ENCODE peak calls at places on chromosomes 7 and 10, in nine cellular contexts. One of them, this sample, is unnamed.

GRCh38 chr10:133378251-133379096 is 588 bp upstream of the PAOX start:
- DNase-seq in heart right ventricle: peak
- DNase-seq in CD8-positive, alpha-beta T cell: peak
- DNase-seq in right atrium auricular region: no peak
- DNase-seq in mammary epithelial cell: peak
- DNase-seq in tibial nerve: peak
- DNase-seq in foreskin fibroblast: peak
- DNase-seq in choroid plexus epithelial cell: peak
- DNase-seq in A549: peak
- DNase-seq in this sample: peak

GRCh38 chr10:62632071-62632809 is 172.3 kb upstream of the ADO start:
- DNase-seq in heart right ventricle: peak
- DNase-seq in CD8-positive, alpha-beta T cell: peak
- DNase-seq in right atrium auricular region: peak
- DNase-seq in mammary epithelial cell: no peak
- DNase-seq in tibial nerve: no peak
- DNase-seq in foreskin fibroblast: no peak
- DNase-seq in choroid plexus epithelial cell: no peak
- DNase-seq in A549: no peak
- DNase-seq in this sample: no peak

GRCh38 chr10:72796042-72796441 is 97.5 kb upstream of the OIT3 start:
- DNase-seq in heart right ventricle: no peak
- DNase-seq in CD8-positive, alpha-beta T cell: no peak
- DNase-seq in right atrium auricular region: no peak
- DNase-seq in mammary epithelial cell: no peak
- DNase-seq in tibial nerve: no peak
- DNase-seq in foreskin fibroblast: no peak
- DNase-seq in choroid plexus epithelial cell: peak
- DNase-seq in A549: no peak
- DNase-seq in this sample: peak

GRCh38 chr7:127877951-127878350 is 153.3 kb downstream of the LRRC4 start:
- DNase-seq in heart right ventricle: no peak
- DNase-seq in CD8-positive, alpha-beta T cell: no peak
- DNase-seq in right atrium auricular region: no peak
- DNase-seq in mammary epithelial cell: no peak
- DNase-seq in tibial nerve: no peak
- DNase-seq in foreskin fibroblast: no peak
- DNase-seq in choroid plexus epithelial cell: no peak
- DNase-seq in A549: no peak
- DNase-seq in this sample: no peak

GRCh38 chr10:99328579-99329237 is 448 bp upstream of the CNNM1 start:
- DNase-seq in heart right ventricle: no peak
- DNase-seq in CD8-positive, alpha-beta T cell: no peak
- DNase-seq in right atrium auricular region: no peak
- DNase-seq in mammary epithelial cell: peak
- DNase-seq in tibial nerve: no peak
- DNase-seq in foreskin fibroblast: no peak
- DNase-seq in choroid plexus epithelial cell: no peak
- DNase-seq in A549: peak
- DNase-seq in this sample: no peak

GRCh38 chr10:51014680-51015425 is 59.4 kb upstream of the PRKG1 start:
- DNase-seq in heart right ventricle: no peak
- DNase-seq in CD8-positive, alpha-beta T cell: no peak
- DNase-seq in right atrium auricular region: no peak
- DNase-seq in mammary epithelial cell: no peak
- DNase-seq in tibial nerve: no peak
- DNase-seq in foreskin fibroblast: no peak
- DNase-seq in choroid plexus epithelial cell: peak
- DNase-seq in A549: no peak
- DNase-seq in this sample: peak

GRCh38 chr10:7890802-7891201 is 72.5 kb downstream of the TAF3 start:
- DNase-seq in heart right ventricle: no peak
- DNase-seq in CD8-positive, alpha-beta T cell: no peak
- DNase-seq in right atrium auricular region: no peak
- DNase-seq in mammary epithelial cell: no peak
- DNase-seq in tibial nerve: no peak
- DNase-seq in foreskin fibroblast: no peak
- DNase-seq in choroid plexus epithelial cell: no peak
- DNase-seq in A549: no peak
- DNase-seq in this sample: no peak

GRCh38 chr7:106959753-106960152 is 84.8 kb upstream of the PRKAR2B start:
- DNase-seq in heart right ventricle: no peak
- DNase-seq in CD8-positive, alpha-beta T cell: no peak
- DNase-seq in right atrium auricular region: no peak
- DNase-seq in mammary epithelial cell: no peak
- DNase-seq in tibial nerve: no peak
- DNase-seq in foreskin fibroblast: no peak
- DNase-seq in choroid plexus epithelial cell: no peak
- DNase-seq in A549: peak
- DNase-seq in this sample: no peak

GRCh38 chr7:87926581-87927461 is 7.2 kb upstream of the ADAM22 start:
- DNase-seq in heart right ventricle: no peak
- DNase-seq in CD8-positive, alpha-beta T cell: no peak
- DNase-seq in right atrium auricular region: no peak
- DNase-seq in mammary epithelial cell: peak
- DNase-seq in tibial nerve: no peak
- DNase-seq in foreskin fibroblast: no peak
- DNase-seq in choroid plexus epithelial cell: peak
- DNase-seq in A549: no peak
- DNase-seq in this sample: peak

GRCh38 chr10:117860823-117861222 is 185.9 kb downstream of the RAB11FIP2 start:
- DNase-seq in heart right ventricle: no peak
- DNase-seq in CD8-positive, alpha-beta T cell: no peak
- DNase-seq in right atrium auricular region: no peak
- DNase-seq in mammary epithelial cell: no peak
- DNase-seq in tibial nerve: no peak
- DNase-seq in foreskin fibroblast: peak
- DNase-seq in choroid plexus epithelial cell: peak
- DNase-seq in A549: peak
- DNase-seq in this sample: peak
- TF ChIP-seq CTCF in heart right ventricle: no peak
- TF ChIP-seq CTCF in CD8-positive, alpha-beta T cell: no peak
- TF ChIP-seq CTCF in right atrium auricular region: peak
- TF ChIP-seq CTCF in mammary epithelial cell: peak
- TF ChIP-seq CTCF in tibial nerve: no peak
- TF ChIP-seq CTCF in foreskin fibroblast: peak
- TF ChIP-seq CTCF in choroid plexus epithelial cell: peak
- TF ChIP-seq CTCF in A549: peak
- TF ChIP-seq CTCF in this sample: peak

GRCh38 chr10:22324413-22324812 is 3.5 kb downstream of the BMI1 start:
- DNase-seq in heart right ventricle: no peak
- DNase-seq in CD8-positive, alpha-beta T cell: no peak
- DNase-seq in right atrium auricular region: no peak
- DNase-seq in mammary epithelial cell: no peak
- DNase-seq in tibial nerve: no peak
- DNase-seq in foreskin fibroblast: no peak
- DNase-seq in choroid plexus epithelial cell: no peak
- DNase-seq in A549: no peak
- DNase-seq in this sample: no peak
- H3K4me3 ChIP-seq in heart right ventricle: no peak
- H3K4me3 ChIP-seq in CD8-positive, alpha-beta T cell: peak
- H3K4me3 ChIP-seq in right atrium auricular region: no peak
- H3K4me3 ChIP-seq in mammary epithelial cell: no peak
- H3K4me3 ChIP-seq in tibial nerve: no peak
- H3K4me3 ChIP-seq in foreskin fibroblast: peak
- H3K4me3 ChIP-seq in choroid plexus epithelial cell: no peak
- H3K4me3 ChIP-seq in A549: no peak
- H3K4me3 ChIP-seq in this sample: no peak

GRCh38 chr10:46550076-46550790 is 6.2 kb downstream of the GPRIN2 start:
- DNase-seq in heart right ventricle: peak
- DNase-seq in CD8-positive, alpha-beta T cell: no peak
- DNase-seq in right atrium auricular region: peak
- DNase-seq in mammary epithelial cell: no peak
- DNase-seq in tibial nerve: peak
- DNase-seq in foreskin fibroblast: no peak
- DNase-seq in choroid plexus epithelial cell: no peak
- DNase-seq in A549: no peak
- DNase-seq in this sample: no peak

GRCh38 chr10:46550795-46551700 is 5.4 kb downstream of the GPRIN2 start:
- DNase-seq in heart right ventricle: peak
- DNase-seq in CD8-positive, alpha-beta T cell: peak
- DNase-seq in right atrium auricular region: peak
- DNase-seq in mammary epithelial cell: no peak
- DNase-seq in tibial nerve: no peak
- DNase-seq in foreskin fibroblast: no peak
- DNase-seq in choroid plexus epithelial cell: no peak
- DNase-seq in A549: no peak
- DNase-seq in this sample: no peak

GRCh38 chr10:46547881-46548780 is 8.3 kb downstream of the GPRIN2 start:
- DNase-seq in heart right ventricle: peak
- DNase-seq in CD8-positive, alpha-beta T cell: no peak
- DNase-seq in right atrium auricular region: no peak
- DNase-seq in mammary epithelial cell: no peak
- DNase-seq in tibial nerve: peak
- DNase-seq in foreskin fibroblast: no peak
- DNase-seq in choroid plexus epithelial cell: no peak
- DNase-seq in A549: peak
- DNase-seq in this sample: no peak

GRCh38 chr10:46548781-46549090 is 7.7 kb downstream of the GPRIN2 start:
- DNase-seq in heart right ventricle: peak
- DNase-seq in CD8-positive, alpha-beta T cell: no peak
- DNase-seq in right atrium auricular region: no peak
- DNase-seq in mammary epithelial cell: no peak
- DNase-seq in tibial nerve: no peak
- DNase-seq in foreskin fibroblast: no peak
- DNase-seq in choroid plexus epithelial cell: no peak
- DNase-seq in A549: no peak
- DNase-seq in this sample: no peak

DNA sequence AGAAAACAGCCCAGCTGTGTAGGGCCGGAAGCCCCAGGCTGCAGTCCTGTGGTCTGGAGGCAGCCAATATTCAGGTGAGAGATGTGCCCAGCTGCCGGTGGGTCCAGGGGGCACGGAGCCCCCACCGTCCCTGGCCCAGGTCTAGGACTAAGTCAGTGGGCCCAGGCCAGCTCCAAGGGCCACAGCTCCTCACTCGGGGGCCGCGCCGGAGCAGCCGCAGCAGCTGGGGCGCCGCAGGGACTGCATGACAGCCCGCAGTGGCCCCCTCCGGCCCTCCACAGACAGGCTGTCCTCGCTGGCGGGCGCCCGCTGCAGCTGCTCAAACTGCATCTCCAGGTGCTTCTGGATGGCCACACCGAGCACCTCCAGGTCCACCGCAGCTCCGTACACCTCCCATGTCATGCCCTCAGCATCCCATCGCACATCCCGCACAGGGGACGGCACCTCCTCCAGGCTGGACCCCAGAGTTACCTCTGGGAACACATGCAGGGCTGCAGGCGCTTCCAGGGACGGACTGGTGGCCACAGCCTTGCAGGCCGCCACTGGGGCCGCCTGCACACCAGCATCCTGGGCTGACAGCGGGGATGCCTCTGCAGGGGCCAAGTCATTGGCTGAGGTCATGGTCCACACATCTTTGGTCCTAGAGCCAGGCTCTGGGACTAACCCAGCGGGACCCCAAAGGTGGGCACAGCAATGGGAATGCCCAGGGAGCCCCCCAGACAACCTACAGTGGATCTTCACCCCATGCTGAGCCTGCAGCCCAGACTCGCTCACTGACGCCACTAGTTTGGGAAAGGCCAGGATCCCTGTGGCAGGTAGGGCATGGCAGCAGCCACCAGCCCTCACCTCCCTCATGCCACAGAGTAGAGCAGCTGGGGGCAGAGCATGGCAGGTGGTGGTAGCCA is 7.0 kb downstream of the GPRIN2 start:
- DNase-seq in heart right ventricle: peak
- DNase-seq in CD8-positive, alpha-beta T cell: no peak
- DNase-seq in right atrium auricular region: no peak
- DNase-seq in mammary epithelial cell: no peak
- DNase-seq in tibial nerve: peak
- DNase-seq in foreskin fibroblast: no peak
- DNase-seq in choroid plexus epithelial cell: no peak
- DNase-seq in A549: no peak
- DNase-seq in this sample: no peak
- TF ChIP-seq CTCF in heart right ventricle: no peak
- TF ChIP-seq CTCF in CD8-positive, alpha-beta T cell: no peak
- TF ChIP-seq CTCF in right atrium auricular region: no peak
- TF ChIP-seq CTCF in mammary epithelial cell: no peak
- TF ChIP-seq CTCF in tibial nerve: no peak
- TF ChIP-seq CTCF in foreskin fibroblast: no peak
- TF ChIP-seq CTCF in choroid plexus epithelial cell: no peak
- TF ChIP-seq CTCF in A549: no peak
- TF ChIP-seq CTCF in this sample: no peak

GRCh38 chr10:132036887-132037675 is 28.7 kb upstream of the JAKMIP3 start:
- DNase-seq in heart right ventricle: no peak
- DNase-seq in CD8-positive, alpha-beta T cell: no peak
- DNase-seq in right atrium auricular region: no peak
- DNase-seq in mammary epithelial cell: no peak
- DNase-seq in tibial nerve: no peak
- DNase-seq in foreskin fibroblast: no peak
- DNase-seq in choroid plexus epithelial cell: peak
- DNase-seq in A549: peak
- DNase-seq in this sample: no peak
- H3K4me3 ChIP-seq in heart right ventricle: peak
- H3K4me3 ChIP-seq in CD8-positive, alpha-beta T cell: no peak
- H3K4me3 ChIP-seq in right atrium auricular region: peak
- H3K4me3 ChIP-seq in mammary epithelial cell: no peak
- H3K4me3 ChIP-seq in tibial nerve: no peak
- H3K4me3 ChIP-seq in foreskin fibroblast: no peak
- H3K4me3 ChIP-seq in choroid plexus epithelial cell: no peak
- H3K4me3 ChIP-seq in A549: peak
- H3K4me3 ChIP-seq in this sample: no peak

GRCh38 chr10:11262210-11263038 is 244.8 kb downstream of the CELF2 start:
- DNase-seq in heart right ventricle: no peak
- DNase-seq in CD8-positive, alpha-beta T cell: no peak
- DNase-seq in right atrium auricular region: no peak
- DNase-seq in mammary epithelial cell: no peak
- DNase-seq in tibial nerve: no peak
- DNase-seq in foreskin fibroblast: no peak
- DNase-seq in choroid plexus epithelial cell: no peak
- DNase-seq in A549: no peak
- DNase-seq in this sample: no peak

GRCh38 chr10:11263039-11263345 is 245.3 kb downstream of the CELF2 start:
- DNase-seq in heart right ventricle: no peak
- DNase-seq in CD8-positive, alpha-beta T cell: no peak
- DNase-seq in right atrium auricular region: no peak
- DNase-seq in mammary epithelial cell: no peak
- DNase-seq in tibial nerve: no peak
- DNase-seq in foreskin fibroblast: no peak
- DNase-seq in choroid plexus epithelial cell: no peak
- DNase-seq in A549: no peak
- DNase-seq in this sample: no peak

GRCh38 chr10:11261143-11261542 is 243.5 kb downstream of the CELF2 start:
- DNase-seq in heart right ventricle: no peak
- DNase-seq in CD8-positive, alpha-beta T cell: no peak
- DNase-seq in right atrium auricular region: no peak
- DNase-seq in mammary epithelial cell: no peak
- DNase-seq in tibial nerve: no peak
- DNase-seq in foreskin fibroblast: no peak
- DNase-seq in choroid plexus epithelial cell: no peak
- DNase-seq in A549: no peak
- DNase-seq in this sample: no peak

GRCh38 chr10:11261687-11262086 is 244.0 kb downstream of the CELF2 start:
- DNase-seq in heart right ventricle: peak
- DNase-seq in CD8-positive, alpha-beta T cell: no peak
- DNase-seq in right atrium auricular region: no peak
- DNase-seq in mammary epithelial cell: no peak
- DNase-seq in tibial nerve: no peak
- DNase-seq in foreskin fibroblast: no peak
- DNase-seq in choroid plexus epithelial cell: no peak
- DNase-seq in A549: no peak
- DNase-seq in this sample: no peak

GRCh38 chr10:11260136-11260535 is 242.5 kb downstream of the CELF2 start:
- DNase-seq in heart right ventricle: no peak
- DNase-seq in CD8-positive, alpha-beta T cell: no peak
- DNase-seq in right atrium auricular region: no peak
- DNase-seq in mammary epithelial cell: no peak
- DNase-seq in tibial nerve: no peak
- DNase-seq in foreskin fibroblast: no peak
- DNase-seq in choroid plexus epithelial cell: no peak
- DNase-seq in A549: no peak
- DNase-seq in this sample: no peak
- TF ChIP-seq CTCF in heart right ventricle: no peak
- TF ChIP-seq CTCF in CD8-positive, alpha-beta T cell: no peak
- TF ChIP-seq CTCF in right atrium auricular region: no peak
- TF ChIP-seq CTCF in mammary epithelial cell: no peak
- TF ChIP-seq CTCF in tibial nerve: peak
- TF ChIP-seq CTCF in foreskin fibroblast: no peak
- TF ChIP-seq CTCF in choroid plexus epithelial cell: no peak
- TF ChIP-seq CTCF in A549: no peak
- TF ChIP-seq CTCF in this sample: no peak

This sample was measured in fibroblast of pulmonary artery.